ENCODE peak calls at places on chromosomes 4 and X, in four cellular contexts. F is NCI-H1092 treated with DMSO at 0.1 percent for 48 hours, K is NCI-H2029, U is AG08396. M is an unnamed sample.

GRCh38 chrX:71870337-71871098 is 40.1 kb upstream of the NHSL2 start:
- DNase-seq in F (no peak), K (no peak), U (no peak), M (no peak)

GRCh38 chr4:13917010-13917409 is 289.5 kb upstream of the BOD1L1 start:
- DNase-seq in K (no peak), F (no peak), U (no peak), M (no peak)

GRCh38 chrX:50071507-50071906 is 129.3 kb downstream of the AKAP4 start:
- DNase-seq in U (no peak), K (no peak), F (no peak), M (no peak)

GRCh38 chr4:163790231-163790630 is 295.7 kb downstream of the TMA16 start:
- DNase-seq in F (no peak), U (no peak), K (no peak), M (no peak)

GRCh38 chr4:171650543-171650942 is 162.7 kb upstream of the GALNTL6 start:
- DNase-seq in K (no peak), U (no peak), F (no peak), M (no peak)

GRCh38 chr4:183588169-183588675 is 70.8 kb downstream of the RWDD4 start:
- DNase-seq in K (no peak), U (peak; percentile 32), F (no peak), M (no peak)

GRCh38 chr4:183443609-183444148 is 757 bp upstream of the CDKN2AIP start:
- DNase-seq in K (no peak), U (no peak), F (peak; percentile 87), M (no peak)

GRCh38 chrX:110210417-110211139 is 107.3 kb downstream of the AMMECR1 start:
- DNase-seq in F (peak; percentile 5), K (no peak), U (peak; percentile 14), M (no peak)

GRCh38 chrX:1487401-1487800 is 34.7 kb upstream of the ASMTL start:
- DNase-seq in K (no peak), U (no peak), F (no peak), M (no peak)

GRCh38 chrX:106901781-106902219 is 1.3 kb downstream of the RIPPLY1 start:
- DNase-seq in K (no peak), U (no peak), F (no peak), M (no peak)

GRCh38 chr4:154189346-154189745 is 302.3 kb downstream of the DCHS2 start:
- DNase-seq in U (no peak), K (no peak), F (no peak), M (no peak)

GRCh38 chr4:42339935-42340406 is 57.3 kb upstream of the SHISA3 start:
- DNase-seq in U (peak; percentile 49), F (no peak), K (no peak), M (no peak)

GRCh38 chr4:132333723-132334045 is 815.4 kb upstream of the PCDH10 start:
- DNase-seq in F (no peak), K (no peak), U (no peak), M (no peak)

GRCh38 chrX:141142946-141143345 is 34.0 kb downstream of the LDOC1 start:
- DNase-seq in F (no peak), U (no peak), K (no peak), M (no peak)

GRCh38 chr4:118102195-118102594 is 67.9 kb downstream of the NDST3 start:
- DNase-seq in F (no peak), U (no peak), K (no peak), M (no peak)

GRCh38 chrX:103254171-103254824 is 657 bp downstream of the TCEAL8 start:
- DNase-seq in K (peak; percentile 80), U (peak; percentile 12), F (peak; percentile 59), M (no peak)

M was measured in H54.